ENCODE peak calls at places on chromosomes 5 and 9, in ten cellular contexts. One of them, this sample, is unnamed.

GRCh38 chr9:126057036-126057435 is 269.6 kb upstream of the MVB12B start:
- DNase-seq in endothelial cell of umbilical vein: no peak
- DNase-seq in upper lobe of left lung: no peak
- DNase-seq in transverse colon: no peak
- DNase-seq in gastrocnemius medialis: no peak
- DNase-seq in uterus: no peak
- DNase-seq in stomach: no peak
- DNase-seq in heart left ventricle: no peak
- DNase-seq in A549: no peak
- DNase-seq in HepG2: no peak
- DNase-seq in this sample: no peak

GRCh38 chr9:105191508-105192118 is 52.8 kb upstream of the SLC44A1 start:
- DNase-seq in endothelial cell of umbilical vein: no peak
- DNase-seq in stomach: no peak
- DNase-seq in heart left ventricle: no peak
- DNase-seq in A549: peak; percentile 64
- DNase-seq in transverse colon: no peak
- DNase-seq in HepG2: peak; percentile 95
- DNase-seq in gastrocnemius medialis: peak; percentile 19
- DNase-seq in uterus: peak; percentile 24
- DNase-seq in upper lobe of left lung: peak; percentile 63
- DNase-seq in this sample: no peak

GRCh38 chr5:176679365-176680225 is 32.3 kb downstream of the TSPAN17 start:
- DNase-seq in heart left ventricle: peak; percentile 57
- DNase-seq in uterus: no peak
- DNase-seq in transverse colon: no peak
- DNase-seq in endothelial cell of umbilical vein: no peak
- DNase-seq in HepG2: no peak
- DNase-seq in gastrocnemius medialis: no peak
- DNase-seq in stomach: no peak
- DNase-seq in A549: no peak
- DNase-seq in upper lobe of left lung: no peak
- DNase-seq in this sample: no peak

GRCh38 chr9:137157618-137158502 is 12.0 kb downstream of the LRRC26 start:
- DNase-seq in stomach: no peak
- DNase-seq in HepG2: no peak
- DNase-seq in endothelial cell of umbilical vein: no peak
- DNase-seq in transverse colon: no peak
- DNase-seq in A549: no peak
- DNase-seq in upper lobe of left lung: no peak
- DNase-seq in gastrocnemius medialis: no peak
- DNase-seq in uterus: no peak
- DNase-seq in heart left ventricle: no peak
- DNase-seq in this sample: no peak

GRCh38 chr5:158051036-158051435 is 192.1 kb upstream of the CLINT1 start:
- DNase-seq in stomach: no peak
- DNase-seq in A549: no peak
- DNase-seq in gastrocnemius medialis: no peak
- DNase-seq in HepG2: no peak
- DNase-seq in endothelial cell of umbilical vein: no peak
- DNase-seq in heart left ventricle: no peak
- DNase-seq in uterus: no peak
- DNase-seq in transverse colon: no peak
- DNase-seq in upper lobe of left lung: no peak
- DNase-seq in this sample: no peak

GRCh38 chr9:109683521-109683920 is 96.5 kb upstream of the PALM2AKAP2 start:
- DNase-seq in upper lobe of left lung: no peak
- DNase-seq in heart left ventricle: no peak
- DNase-seq in A549: no peak
- DNase-seq in uterus: no peak
- DNase-seq in transverse colon: no peak
- DNase-seq in HepG2: no peak
- DNase-seq in stomach: no peak
- DNase-seq in gastrocnemius medialis: no peak
- DNase-seq in endothelial cell of umbilical vein: no peak
- DNase-seq in this sample: no peak

GRCh38 chr5:4295663-4296339 is 700.2 kb downstream of the IRX1 start:
- DNase-seq in HepG2: no peak
- DNase-seq in stomach: no peak
- DNase-seq in upper lobe of left lung: no peak
- DNase-seq in transverse colon: no peak
- DNase-seq in uterus: no peak
- DNase-seq in gastrocnemius medialis: no peak
- DNase-seq in A549: no peak
- DNase-seq in endothelial cell of umbilical vein: no peak
- DNase-seq in heart left ventricle: no peak
- DNase-seq in this sample: peak; percentile 7

GRCh38 chr9:4550777-4551476 is 60.7 kb downstream of the SLC1A1 start:
- DNase-seq in gastrocnemius medialis: no peak
- DNase-seq in heart left ventricle: no peak
- DNase-seq in HepG2: no peak
- DNase-seq in A549: no peak
- DNase-seq in stomach: no peak
- DNase-seq in transverse colon: no peak
- DNase-seq in upper lobe of left lung: no peak
- DNase-seq in endothelial cell of umbilical vein: peak; percentile 40
- DNase-seq in uterus: no peak
- DNase-seq in this sample: no peak

GRCh38 chr5:123582570-123583293 is 70.8 kb downstream of the CSNK1G3 start:
- DNase-seq in uterus: no peak
- DNase-seq in upper lobe of left lung: no peak
- DNase-seq in stomach: no peak
- DNase-seq in HepG2: no peak
- DNase-seq in gastrocnemius medialis: no peak
- DNase-seq in A549: no peak
- DNase-seq in endothelial cell of umbilical vein: peak; percentile 78
- DNase-seq in transverse colon: no peak
- DNase-seq in heart left ventricle: no peak
- DNase-seq in this sample: no peak

GRCh38 chr5:57816108-57816507 is 333.5 kb upstream of the ACTBL2 start:
- DNase-seq in A549: peak; percentile 49
- DNase-seq in upper lobe of left lung: no peak
- DNase-seq in endothelial cell of umbilical vein: peak; percentile 69
- DNase-seq in uterus: no peak
- DNase-seq in heart left ventricle: no peak
- DNase-seq in HepG2: no peak
- DNase-seq in transverse colon: no peak
- DNase-seq in stomach: no peak
- DNase-seq in gastrocnemius medialis: no peak
- DNase-seq in this sample: no peak

GRCh38 chr5:168177831-168178450 is 113.5 kb upstream of the WWC1 start:
- DNase-seq in endothelial cell of umbilical vein: no peak
- DNase-seq in heart left ventricle: peak; percentile 51
- DNase-seq in stomach: no peak
- DNase-seq in uterus: no peak
- DNase-seq in A549: no peak
- DNase-seq in transverse colon: no peak
- DNase-seq in HepG2: no peak
- DNase-seq in upper lobe of left lung: no peak
- DNase-seq in gastrocnemius medialis: no peak
- DNase-seq in this sample: no peak

GRCh38 chr9:93020785-93021670 is 37.5 kb upstream of the SUSD3 start:
- DNase-seq in HepG2: no peak
- DNase-seq in uterus: no peak
- DNase-seq in heart left ventricle: no peak
- DNase-seq in endothelial cell of umbilical vein: no peak
- DNase-seq in transverse colon: no peak
- DNase-seq in gastrocnemius medialis: no peak
- DNase-seq in stomach: no peak
- DNase-seq in upper lobe of left lung: peak; percentile 15
- DNase-seq in A549: no peak
- DNase-seq in this sample: no peak

GRCh38 chr9:136045595-136046554 is 49.2 kb downstream of the NACC2 start:
- DNase-seq in upper lobe of left lung: peak; percentile 70
- DNase-seq in endothelial cell of umbilical vein: no peak
- DNase-seq in gastrocnemius medialis: no peak
- DNase-seq in heart left ventricle: no peak
- DNase-seq in uterus: no peak
- DNase-seq in stomach: peak; percentile 20
- DNase-seq in A549: no peak
- DNase-seq in transverse colon: no peak
- DNase-seq in HepG2: no peak
- DNase-seq in this sample: no peak

GRCh38 chr5:116734717-116735072 is 160.1 kb upstream of the SEMA6A start:
- DNase-seq in HepG2: no peak
- DNase-seq in gastrocnemius medialis: no peak
- DNase-seq in A549: no peak
- DNase-seq in upper lobe of left lung: no peak
- DNase-seq in uterus: no peak
- DNase-seq in stomach: no peak
- DNase-seq in endothelial cell of umbilical vein: no peak
- DNase-seq in heart left ventricle: no peak
- DNase-seq in transverse colon: no peak
- DNase-seq in this sample: no peak

GRCh38 chr5:39947657-39948056 is 522.9 kb upstream of the DAB2 start:
- DNase-seq in heart left ventricle: no peak
- DNase-seq in transverse colon: no peak
- DNase-seq in stomach: no peak
- DNase-seq in upper lobe of left lung: peak; percentile 25
- DNase-seq in gastrocnemius medialis: no peak
- DNase-seq in HepG2: no peak
- DNase-seq in uterus: no peak
- DNase-seq in endothelial cell of umbilical vein: no peak
- DNase-seq in A549: no peak
- DNase-seq in this sample: no peak

DNA sequence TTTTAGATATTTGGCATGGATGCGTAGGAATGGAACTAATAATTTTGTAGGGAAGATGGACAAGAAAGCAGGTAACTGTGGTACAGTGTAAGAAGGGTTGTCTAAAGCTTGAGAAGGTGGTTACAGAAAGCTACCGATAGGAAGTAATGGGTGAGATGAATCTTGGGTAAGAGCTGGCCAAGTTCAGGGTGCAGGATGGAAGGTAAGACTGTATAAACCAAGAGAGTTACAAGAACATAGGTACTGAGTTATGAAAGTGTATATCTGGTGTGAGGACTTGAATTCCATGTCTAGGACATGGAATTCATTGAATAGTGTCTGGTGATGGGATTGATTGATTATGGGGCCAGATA is 1.4 kb downstream of the MCCC2 start:
- DNase-seq in HepG2: no peak
- DNase-seq in A549: no peak
- DNase-seq in heart left ventricle: no peak
- DNase-seq in endothelial cell of umbilical vein: no peak
- DNase-seq in stomach: no peak
- DNase-seq in uterus: no peak
- DNase-seq in transverse colon: no peak
- DNase-seq in upper lobe of left lung: no peak
- DNase-seq in gastrocnemius medialis: no peak
- DNase-seq in this sample: no peak
- TF ChIP-seq POLR2A in HepG2: no peak
- TF ChIP-seq POLR2A in A549: no peak
- TF ChIP-seq POLR2A in heart left ventricle: no peak
- TF ChIP-seq POLR2A in endothelial cell of umbilical vein: no peak
- TF ChIP-seq POLR2A in stomach: no peak
- TF ChIP-seq POLR2A in uterus: no peak
- TF ChIP-seq POLR2A in transverse colon: no peak
- TF ChIP-seq POLR2A in upper lobe of left lung: no peak
- TF ChIP-seq POLR2A in gastrocnemius medialis: no peak
- TF ChIP-seq POLR2A in this sample: no peak

GRCh38 chr9:127921592-127922120 is 4.8 kb upstream of the ST6GALNAC4 start:
- DNase-seq in upper lobe of left lung: peak; percentile 77
- DNase-seq in HepG2: no peak
- DNase-seq in heart left ventricle: peak; percentile 78
- DNase-seq in gastrocnemius medialis: no peak
- DNase-seq in uterus: peak; percentile 80
- DNase-seq in endothelial cell of umbilical vein: peak; percentile 47
- DNase-seq in stomach: peak; percentile 81
- DNase-seq in transverse colon: peak; percentile 82
- DNase-seq in A549: peak; percentile 85
- DNase-seq in this sample: peak; percentile 60
- H3K4me1 ChIP-seq in upper lobe of left lung: peaks cover 38% of the 10 kb centered on the region
- H3K4me1 ChIP-seq in HepG2: peaks cover 41% of the 10 kb centered on the region
- H3K4me1 ChIP-seq in heart left ventricle: peaks cover 13% of the 10 kb centered on the region
- H3K4me1 ChIP-seq in gastrocnemius medialis: peaks cover 10% of the 10 kb centered on the region
- H3K4me1 ChIP-seq in uterus: peaks cover 5% of the 10 kb centered on the region
- H3K4me1 ChIP-seq in endothelial cell of umbilical vein: peaks cover 22% of the 10 kb centered on the region
- H3K4me1 ChIP-seq in stomach: peaks cover 42% of the 10 kb centered on the region
- H3K4me1 ChIP-seq in transverse colon: peaks cover 33% of the 10 kb centered on the region
- H3K4me1 ChIP-seq in A549: peaks cover 59% of the 10 kb centered on the region
- H3K4me1 ChIP-seq in this sample: peaks cover 32% of the 10 kb centered on the region

DNA sequence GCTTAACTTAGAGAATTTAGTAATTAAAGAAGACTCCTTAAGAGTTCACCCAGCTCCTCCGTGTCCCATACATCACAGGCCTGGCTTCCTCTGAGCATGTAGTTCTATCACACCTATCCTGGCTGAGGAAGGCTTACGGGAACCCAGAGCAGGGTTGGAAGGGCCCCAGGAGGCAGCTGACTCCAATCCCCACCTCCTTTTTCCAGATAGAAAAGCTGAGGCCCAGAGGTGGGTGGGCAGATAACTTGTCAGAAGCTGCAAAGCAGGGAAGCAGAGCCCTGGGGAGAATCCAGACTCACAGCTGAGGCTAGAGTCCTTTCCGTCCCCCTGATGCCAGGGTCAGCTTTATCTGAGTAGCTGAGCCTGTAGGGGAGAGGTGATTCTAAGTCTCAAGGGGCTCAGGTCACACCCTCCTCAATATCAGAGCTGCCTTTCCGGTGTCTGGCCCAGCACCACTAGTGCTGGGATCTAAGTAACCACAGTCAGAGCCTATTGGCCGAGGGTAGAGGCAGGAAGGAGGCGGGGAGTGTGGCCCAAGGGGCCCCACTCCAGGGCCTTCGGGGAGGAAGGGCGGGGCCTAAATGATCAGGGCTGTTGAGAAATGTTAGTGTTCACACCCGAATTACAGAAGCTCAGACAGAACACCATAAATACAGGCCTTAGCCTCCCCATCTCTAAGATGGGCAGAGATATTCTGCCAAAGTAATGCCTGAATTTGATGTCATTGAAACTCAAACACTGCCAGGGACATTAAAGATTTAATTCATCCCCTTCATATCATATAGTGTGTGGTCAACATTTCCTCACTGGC is 9.9 kb downstream of the CCDC69 start:
- DNase-seq in heart left ventricle: peak; percentile 90
- DNase-seq in HepG2: peak; percentile 45
- DNase-seq in uterus: peak; percentile 55
- DNase-seq in gastrocnemius medialis: peak; percentile 61
- DNase-seq in upper lobe of left lung: peak; percentile 96
- DNase-seq in transverse colon: peak; percentile 86
- DNase-seq in stomach: peak; percentile 72
- DNase-seq in A549: no peak
- DNase-seq in endothelial cell of umbilical vein: peak; percentile 23
- DNase-seq in this sample: peak; percentile 50
- TF ChIP-seq POLR2A in heart left ventricle: peak; percentile 54
- TF ChIP-seq POLR2A in HepG2: peak; percentile 34
- TF ChIP-seq POLR2A in uterus: no peak
- TF ChIP-seq POLR2A in gastrocnemius medialis: peak; percentile 49
- TF ChIP-seq POLR2A in upper lobe of left lung: no peak
- TF ChIP-seq POLR2A in transverse colon: peak; percentile 28
- TF ChIP-seq POLR2A in stomach: no peak
- TF ChIP-seq POLR2A in A549: no peak
- TF ChIP-seq POLR2A in endothelial cell of umbilical vein: no peak
- TF ChIP-seq POLR2A in this sample: no peak

DNA sequence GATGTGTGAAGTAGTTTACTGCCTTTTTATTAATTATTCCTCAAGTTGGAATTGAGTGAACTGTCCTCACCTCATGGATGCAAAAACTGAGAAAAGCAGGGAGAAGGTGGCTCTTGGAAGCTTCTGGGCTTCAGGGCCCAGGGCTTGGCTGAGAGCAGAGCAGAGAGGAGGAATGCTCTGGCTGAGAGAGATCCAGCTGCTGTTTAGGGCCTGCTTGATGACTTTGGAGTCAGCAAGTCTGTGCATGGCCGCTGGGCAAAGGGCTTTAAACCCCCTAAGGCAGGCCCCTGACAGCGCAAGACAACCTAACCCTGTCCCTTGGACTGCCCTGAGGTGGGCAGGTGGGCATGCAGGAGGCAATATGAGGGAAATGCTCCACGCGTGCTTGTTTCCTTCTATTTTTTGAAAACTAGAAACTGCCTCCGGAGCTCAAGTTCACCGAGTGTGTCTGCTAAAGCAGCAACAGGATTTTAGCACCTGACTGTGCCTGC is 8.6 kb downstream of the STC2 start:
- DNase-seq in stomach: no peak
- DNase-seq in upper lobe of left lung: no peak
- DNase-seq in gastrocnemius medialis: no peak
- DNase-seq in transverse colon: no peak
- DNase-seq in HepG2: no peak
- DNase-seq in uterus: no peak
- DNase-seq in endothelial cell of umbilical vein: no peak
- DNase-seq in heart left ventricle: no peak
- DNase-seq in A549: no peak
- DNase-seq in this sample: no peak
- H3K4me1 ChIP-seq in stomach: peaks cover 66% of the 10 kb centered on the region
- H3K4me1 ChIP-seq in upper lobe of left lung: peaks cover 55% of the 10 kb centered on the region
- H3K4me1 ChIP-seq in gastrocnemius medialis: peaks cover 7% of the 10 kb centered on the region
- H3K4me1 ChIP-seq in transverse colon: peaks cover 15% of the 10 kb centered on the region
- H3K4me1 ChIP-seq in HepG2: peaks cover 67% of the 10 kb centered on the region
- H3K4me1 ChIP-seq in uterus: peaks cover 8% of the 10 kb centered on the region
- H3K4me1 ChIP-seq in endothelial cell of umbilical vein: peaks cover 12% of the 10 kb centered on the region
- H3K4me1 ChIP-seq in heart left ventricle: peaks cover 33% of the 10 kb centered on the region
- H3K4me1 ChIP-seq in A549: no peaks in the 10 kb centered on the region
- H3K4me1 ChIP-seq in this sample: peaks cover 26% of the 10 kb centered on the region